ENCODE peak calls at places on chromosomes 16 and 17, in five cellular contexts. B is mammary epithelial cell, Y is AG20443, V is mesendoderm, K is T47D. H is an unnamed sample.

GRCh38 chr16:10495031-10495345 is 85.4 kb downstream of the EMP2 start:
- DNase-seq in B (no peak), Y (no peak), V (no peak), K (no peak), H (no peak)

GRCh38 chr16:73599870-73600269 is 551.9 kb upstream of the ZFHX3 start:
- DNase-seq in B (no peak), Y (no peak), V (no peak), K (no peak), H (no peak)

GRCh38 chr16:73949574-73950348 is 346.9 kb upstream of the PSMD7 start:
- DNase-seq in B (peak), Y (peak), V (no peak), K (no peak), H (no peak)

GRCh38 chr16:81693047-81693446 is 86.0 kb upstream of the PLCG2 start:
- DNase-seq in B (no peak), Y (peak), V (no peak), K (no peak), H (no peak)

GRCh38 chr17:55814377-55814776 is 63.5 kb downstream of the PCTP start:
- DNase-seq in B (no peak), Y (no peak), V (no peak), K (no peak), H (no peak)

GRCh38 chr17:64400644-64401043 is 10.0 kb upstream of the PECAM1 start:
- DNase-seq in B (no peak), Y (no peak), V (no peak), K (no peak), H (no peak)

GRCh38 chr16:68257906-68258800 is 6.2 kb upstream of the SLC7A6 start:
- DNase-seq in B (peak), Y (peak), V (no peak), K (peak), H (no peak)

GRCh38 chr16:72989203-72989991 is 58.5 kb downstream of the ZFHX3 start:
- DNase-seq in B (peak), Y (peak), V (no peak), K (no peak), H (no peak)

GRCh38 chr16:55487048-55487803 is 8.2 kb downstream of the MMP2 start:
- DNase-seq in B (no peak), Y (peak), V (no peak), K (no peak), H (no peak)